ENCODE peak calls at places on chromosomes 4 and X, in nine cellular contexts. One of them, this sample, is unnamed.

GRCh38 chr4:163492951-163493504 is 1.5 kb upstream of the TMA16 start:
- DNase-seq in activated CD4-positive, CD25-positive, alpha-beta regulatory T cell: no peak
- DNase-seq in ELR: no peak
- DNase-seq in MM.1S: peak
- DNase-seq in T follicular helper cell: no peak
- DNase-seq in progenitor cell of endocrine pancreas: no peak
- DNase-seq in NCI-H2171 treated with DMSO at 0.1 percent for 48 hours: no peak
- DNase-seq in neural crest cell: no peak
- DNase-seq in stimulated activated CD4-positive, alpha-beta T cell treated with anti-CD3 and anti-CD28 coated beads, Interleukin-15, amount 100 ng/mL, for 24 hours: no peak
- DNase-seq in this sample: peak

GRCh38 chr4:82388405-82388804 is 14.6 kb upstream of the HNRNPD start:
- DNase-seq in activated CD4-positive, CD25-positive, alpha-beta regulatory T cell: no peak
- DNase-seq in NCI-H2171 treated with DMSO at 0.1 percent for 48 hours: no peak
- DNase-seq in MM.1S: no peak
- DNase-seq in ELR: no peak
- DNase-seq in neural crest cell: no peak
- DNase-seq in T follicular helper cell: no peak
- DNase-seq in progenitor cell of endocrine pancreas: no peak
- DNase-seq in stimulated activated CD4-positive, alpha-beta T cell treated with anti-CD3 and anti-CD28 coated beads, Interleukin-15, amount 100 ng/mL, for 24 hours: no peak
- DNase-seq in this sample: peak

GRCh38 chr4:83436680-83437079 is 18.9 kb downstream of the HELQ start:
- DNase-seq in neural crest cell: no peak
- DNase-seq in stimulated activated CD4-positive, alpha-beta T cell treated with anti-CD3 and anti-CD28 coated beads, Interleukin-15, amount 100 ng/mL, for 24 hours: no peak
- DNase-seq in ELR: no peak
- DNase-seq in progenitor cell of endocrine pancreas: no peak
- DNase-seq in NCI-H2171 treated with DMSO at 0.1 percent for 48 hours: no peak
- DNase-seq in T follicular helper cell: no peak
- DNase-seq in activated CD4-positive, CD25-positive, alpha-beta regulatory T cell: no peak
- DNase-seq in MM.1S: no peak
- DNase-seq in this sample: no peak

GRCh38 chrX:123736333-123736921 is 3.6 kb upstream of the THOC2 start:
- DNase-seq in activated CD4-positive, CD25-positive, alpha-beta regulatory T cell: no peak
- DNase-seq in neural crest cell: no peak
- DNase-seq in NCI-H2171 treated with DMSO at 0.1 percent for 48 hours: no peak
- DNase-seq in MM.1S: no peak
- DNase-seq in progenitor cell of endocrine pancreas: no peak
- DNase-seq in ELR: peak
- DNase-seq in T follicular helper cell: no peak
- DNase-seq in stimulated activated CD4-positive, alpha-beta T cell treated with anti-CD3 and anti-CD28 coated beads, Interleukin-15, amount 100 ng/mL, for 24 hours: no peak
- DNase-seq in this sample: no peak

GRCh38 chrX:151984891-151985290 is 10.4 kb upstream of the GABRE start:
- DNase-seq in MM.1S: no peak
- DNase-seq in stimulated activated CD4-positive, alpha-beta T cell treated with anti-CD3 and anti-CD28 coated beads, Interleukin-15, amount 100 ng/mL, for 24 hours: no peak
- DNase-seq in neural crest cell: no peak
- DNase-seq in ELR: no peak
- DNase-seq in progenitor cell of endocrine pancreas: no peak
- DNase-seq in activated CD4-positive, CD25-positive, alpha-beta regulatory T cell: no peak
- DNase-seq in NCI-H2171 treated with DMSO at 0.1 percent for 48 hours: no peak
- DNase-seq in T follicular helper cell: no peak
- DNase-seq in this sample: no peak

GRCh38 chr4:52407545-52407944 is 251.6 kb downstream of the USP46 start:
- DNase-seq in MM.1S: no peak
- DNase-seq in T follicular helper cell: no peak
- DNase-seq in ELR: peak
- DNase-seq in progenitor cell of endocrine pancreas: no peak
- DNase-seq in neural crest cell: no peak
- DNase-seq in NCI-H2171 treated with DMSO at 0.1 percent for 48 hours: peak
- DNase-seq in stimulated activated CD4-positive, alpha-beta T cell treated with anti-CD3 and anti-CD28 coated beads, Interleukin-15, amount 100 ng/mL, for 24 hours: no peak
- DNase-seq in activated CD4-positive, CD25-positive, alpha-beta regulatory T cell: no peak
- DNase-seq in this sample: no peak

GRCh38 chrX:150223176-150224015 is 139.7 kb upstream of the MAMLD1 start:
- DNase-seq in neural crest cell: no peak
- DNase-seq in activated CD4-positive, CD25-positive, alpha-beta regulatory T cell: no peak
- DNase-seq in T follicular helper cell: no peak
- DNase-seq in MM.1S: no peak
- DNase-seq in ELR: no peak
- DNase-seq in NCI-H2171 treated with DMSO at 0.1 percent for 48 hours: no peak
- DNase-seq in progenitor cell of endocrine pancreas: no peak
- DNase-seq in stimulated activated CD4-positive, alpha-beta T cell treated with anti-CD3 and anti-CD28 coated beads, Interleukin-15, amount 100 ng/mL, for 24 hours: no peak
- DNase-seq in this sample: no peak

GRCh38 chrX:132217203-132218073 is 1.8 kb downstream of the RAP2C start:
- DNase-seq in ELR: peak
- DNase-seq in NCI-H2171 treated with DMSO at 0.1 percent for 48 hours: peak
- DNase-seq in MM.1S: peak
- DNase-seq in neural crest cell: peak
- DNase-seq in progenitor cell of endocrine pancreas: peak
- DNase-seq in T follicular helper cell: peak
- DNase-seq in activated CD4-positive, CD25-positive, alpha-beta regulatory T cell: peak
- DNase-seq in stimulated activated CD4-positive, alpha-beta T cell treated with anti-CD3 and anti-CD28 coated beads, Interleukin-15, amount 100 ng/mL, for 24 hours: peak
- DNase-seq in this sample: peak

GRCh38 chrX:145623453-145623852 is 194.2 kb upstream of the SLITRK2 start:
- DNase-seq in MM.1S: no peak
- DNase-seq in progenitor cell of endocrine pancreas: no peak
- DNase-seq in ELR: no peak
- DNase-seq in activated CD4-positive, CD25-positive, alpha-beta regulatory T cell: no peak
- DNase-seq in stimulated activated CD4-positive, alpha-beta T cell treated with anti-CD3 and anti-CD28 coated beads, Interleukin-15, amount 100 ng/mL, for 24 hours: no peak
- DNase-seq in NCI-H2171 treated with DMSO at 0.1 percent for 48 hours: no peak
- DNase-seq in neural crest cell: no peak
- DNase-seq in T follicular helper cell: no peak
- DNase-seq in this sample: no peak

GRCh38 chrX:107205770-107206696 is at the start of the genes DNAAF6 and NUP62CL:
- DNase-seq in stimulated activated CD4-positive, alpha-beta T cell treated with anti-CD3 and anti-CD28 coated beads, Interleukin-15, amount 100 ng/mL, for 24 hours: peak
- DNase-seq in T follicular helper cell: peak
- DNase-seq in progenitor cell of endocrine pancreas: peak
- DNase-seq in NCI-H2171 treated with DMSO at 0.1 percent for 48 hours: peak
- DNase-seq in ELR: peak
- DNase-seq in MM.1S: peak
- DNase-seq in neural crest cell: peak
- DNase-seq in activated CD4-positive, CD25-positive, alpha-beta regulatory T cell: peak
- DNase-seq in this sample: no peak

GRCh38 chr4:15479089-15479912 is 9.6 kb downstream of the CC2D2A start:
- DNase-seq in progenitor cell of endocrine pancreas: peak
- DNase-seq in T follicular helper cell: no peak
- DNase-seq in neural crest cell: peak
- DNase-seq in ELR: peak
- DNase-seq in stimulated activated CD4-positive, alpha-beta T cell treated with anti-CD3 and anti-CD28 coated beads, Interleukin-15, amount 100 ng/mL, for 24 hours: no peak
- DNase-seq in MM.1S: peak
- DNase-seq in activated CD4-positive, CD25-positive, alpha-beta regulatory T cell: no peak
- DNase-seq in NCI-H2171 treated with DMSO at 0.1 percent for 48 hours: peak
- DNase-seq in this sample: peak

GRCh38 chr4:7195546-7196282 is 3.4 kb downstream of the SORCS2 start:
- DNase-seq in progenitor cell of endocrine pancreas: no peak
- DNase-seq in NCI-H2171 treated with DMSO at 0.1 percent for 48 hours: no peak
- DNase-seq in ELR: no peak
- DNase-seq in stimulated activated CD4-positive, alpha-beta T cell treated with anti-CD3 and anti-CD28 coated beads, Interleukin-15, amount 100 ng/mL, for 24 hours: no peak
- DNase-seq in neural crest cell: no peak
- DNase-seq in MM.1S: no peak
- DNase-seq in activated CD4-positive, CD25-positive, alpha-beta regulatory T cell: no peak
- DNase-seq in T follicular helper cell: no peak
- DNase-seq in this sample: no peak

GRCh38 chrX:74606799-74607198 is 7.6 kb downstream of the RLIM start:
- DNase-seq in NCI-H2171 treated with DMSO at 0.1 percent for 48 hours: no peak
- DNase-seq in MM.1S: no peak
- DNase-seq in progenitor cell of endocrine pancreas: no peak
- DNase-seq in T follicular helper cell: no peak
- DNase-seq in activated CD4-positive, CD25-positive, alpha-beta regulatory T cell: no peak
- DNase-seq in ELR: no peak
- DNase-seq in stimulated activated CD4-positive, alpha-beta T cell treated with anti-CD3 and anti-CD28 coated beads, Interleukin-15, amount 100 ng/mL, for 24 hours: no peak
- DNase-seq in neural crest cell: no peak
- DNase-seq in this sample: no peak

GRCh38 chrX:8090482-8090881 is 80.6 kb downstream of the VCX2 start:
- DNase-seq in activated CD4-positive, CD25-positive, alpha-beta regulatory T cell: no peak
- DNase-seq in stimulated activated CD4-positive, alpha-beta T cell treated with anti-CD3 and anti-CD28 coated beads, Interleukin-15, amount 100 ng/mL, for 24 hours: no peak
- DNase-seq in NCI-H2171 treated with DMSO at 0.1 percent for 48 hours: no peak
- DNase-seq in neural crest cell: no peak
- DNase-seq in T follicular helper cell: no peak
- DNase-seq in progenitor cell of endocrine pancreas: no peak
- DNase-seq in ELR: no peak
- DNase-seq in MM.1S: no peak
- DNase-seq in this sample: no peak

This sample was measured in Kasumi-1.